ENCODE peak calls at places on chromosome 12, in seven cellular contexts. C is NCI-H446; P is glomerular endothelial cell; F is caudate nucleus; G is stimulated activated CD8-positive, alpha-beta memory T cell treated with anti-CD3 and anti-CD28 coated beads, Interleukin-15, amount 100 ng/mL, for 1 hour; R is memory B cell; K is astrocyte of the spinal cord. X is an unnamed sample.

GRCh38 chr12:12158858-12159257 is 88.1 kb downstream of the BCL2L14 start:
- DNase-seq in P (no peak), C (no peak), F (no peak), K (no peak), R (no peak), G (no peak), X (no peak)

GRCh38 chr12:115135800-115136211 is 451.8 kb upstream of the TBX3 start:
- DNase-seq in F (peak), R (no peak), C (no peak), K (peak), P (no peak), G (no peak), X (peak)

GRCh38 chr12:106329231-106329985 is 26.9 kb downstream of the TCP11L2 start:
- DNase-seq in R (no peak), C (no peak), G (no peak), F (no peak), K (no peak), P (no peak), X (no peak)

GRCh38 chr12:88505696-88506095 is 74.6 kb downstream of the KITLG start:
- DNase-seq in F (no peak), P (no peak), R (no peak), C (no peak), G (no peak), K (no peak), X (no peak)

GRCh38 chr12:99387661-99388060 is 259.9 kb upstream of the GARIN6 start:
- DNase-seq in G (no peak), C (no peak), K (no peak), F (no peak), P (no peak), R (no peak), X (no peak)

GRCh38 chr12:6827982-6828670 is at the start of gene P3H3:
- DNase-seq in K (peak), G (no peak), C (peak), R (no peak), F (peak), P (no peak), X (peak)

GRCh38 chr12:133135747-133136146 is 5.3 kb downstream of the ZNF10 start:
- DNase-seq in G (no peak), K (no peak), C (no peak), P (no peak), R (no peak), F (no peak), X (no peak)

GRCh38 chr12:990308-990648 is 745 bp upstream of the ERC1 start:
- DNase-seq in C (peak), F (peak), P (no peak), G (peak), R (no peak), K (no peak), X (no peak)

GRCh38 chr12:123163227-123163626 is 12.3 kb upstream of the PITPNM2 start:
- DNase-seq in G (no peak), P (no peak), K (no peak), F (no peak), C (no peak), R (no peak), X (no peak)

GRCh38 chr12:2547273-2548044 is 247.3 kb upstream of the FKBP4 start:
- DNase-seq in F (no peak), K (no peak), G (no peak), P (no peak), R (no peak), C (no peak), X (no peak)

GRCh38 chr12:85016423-85016822 is 19.7 kb downstream of the TSPAN19 start:
- DNase-seq in C (no peak), P (no peak), G (no peak), K (peak), R (no peak), F (peak), X (no peak)

GRCh38 chr12:24922109-24922508 is 26.8 kb downstream of the BCAT1 start:
- DNase-seq in P (no peak), F (no peak), C (no peak), G (no peak), K (no peak), R (no peak), X (no peak)

GRCh38 chr12:110224379-110225304 is 56.4 kb upstream of the ATP2A2 start:
- DNase-seq in K (peak), F (peak), G (no peak), C (peak), P (no peak), R (no peak), X (no peak)

GRCh38 chr12:131034631-131035267 is 81.0 kb downstream of the ADGRD1 start:
- DNase-seq in C (no peak), R (no peak), P (no peak), G (no peak), F (no peak), K (no peak), X (no peak)

GRCh38 chr12:131988054-131988796 is 38.5 kb downstream of the EP400 start:
- DNase-seq in K (no peak), G (no peak), P (no peak), F (no peak), R (no peak), C (no peak), X (no peak)

GRCh38 chr12:49195734-49196133 is 6.9 kb upstream of the TUBA1A start:
- DNase-seq in P (no peak), R (no peak), C (no peak), G (no peak), F (no peak), K (no peak), X (no peak)

GRCh38 chr12:19910681-19911080 is 457.7 kb upstream of the PDE3A start:
- DNase-seq in F (no peak), P (no peak), R (no peak), G (no peak), K (no peak), C (no peak), X (no peak)

GRCh38 chr12:95326450-95326849 is 108.8 kb downstream of the VEZT start:
- DNase-seq in R (no peak), G (no peak), F (no peak), P (no peak), K (no peak), C (no peak), X (no peak)

GRCh38 chr12:45581112-45581511 is 148.4 kb upstream of the ARID2 start:
- DNase-seq in K (no peak), C (no peak), G (no peak), P (no peak), F (no peak), R (no peak), X (no peak)

GRCh38 chr12:9960613-9961012 is 10.6 kb upstream of the CLEC12A start:
- DNase-seq in R (no peak), C (no peak), F (no peak), P (no peak), K (no peak), G (no peak), X (no peak)

GRCh38 chr12:49823951-49824350 is 4.3 kb downstream of the NCKAP5L start:
- DNase-seq in R (no peak), F (no peak), K (no peak), C (no peak), P (no peak), G (no peak), X (no peak)

GRCh38 chr12:22858849-22859569 is 234.0 kb downstream of the ETNK1 start:
- DNase-seq in F (no peak), R (no peak), K (peak), C (peak), G (no peak), P (no peak), X (no peak)

GRCh38 chr12:59570134-59570533 is 25.7 kb upstream of the SLC16A7 start:
- DNase-seq in C (no peak), K (peak), F (no peak), P (no peak), G (no peak), R (no peak), X (no peak)

GRCh38 chr12:121632069-121632970 is 6.0 kb downstream of the ORAI1 start:
- DNase-seq in F (no peak), G (no peak), P (no peak), K (no peak), C (no peak), R (no peak), X (no peak)

GRCh38 chr12:57474862-57475261 is 4.8 kb downstream of the ARHGAP9 start:
- DNase-seq in C (no peak), R (no peak), F (no peak), K (no peak), P (no peak), G (no peak), X (no peak)

GRCh38 chr12:58030566-58031279 is 89.4 kb downstream of the ATP23 start:
- DNase-seq in C (peak), K (no peak), P (no peak), F (no peak), G (no peak), R (no peak), X (no peak)

GRCh38 chr12:91384391-91384790 is 201.8 kb upstream of the DCN start:
- DNase-seq in K (no peak), G (no peak), R (no peak), F (no peak), C (no peak), P (no peak), X (no peak)

GRCh38 chr12:2613674-2614073 is 181.1 kb upstream of the FKBP4 start:
- DNase-seq in C (no peak), K (peak), F (no peak), R (no peak), G (no peak), P (peak), X (no peak)

GRCh38 chr12:110687770-110688169 is 1.1 kb downstream of the HVCN1 start:
- DNase-seq in R (no peak), F (no peak), K (no peak), P (no peak), C (no peak), G (no peak), X (no peak)

GRCh38 chr12:50922820-50923219 is 29.5 kb upstream of the HIGD1C start:
- DNase-seq in R (no peak), K (no peak), C (no peak), P (no peak), G (no peak), F (no peak), X (peak)

GRCh38 chr12:32917094-32917611 is 20.6 kb upstream of the PKP2 start:
- DNase-seq in P (no peak), C (no peak), K (peak), G (no peak), F (no peak), R (no peak), X (no peak)

GRCh38 chr12:7667025-7667575 is 1.4 kb upstream of the APOBEC1 start:
- DNase-seq in R (no peak), F (no peak), P (no peak), C (no peak), G (no peak), K (no peak), X (no peak)

GRCh38 chr12:52319097-52319496 is 2.1 kb downstream of the KRT83 start:
- DNase-seq in R (no peak), C (no peak), F (no peak), K (no peak), P (no peak), G (no peak), X (no peak)

GRCh38 chr12:29838768-29839167 is 55.0 kb upstream of the TMTC1 start:
- DNase-seq in P (no peak), C (no peak), K (no peak), R (no peak), G (no peak), F (no peak), X (no peak)

GRCh38 chr12:6871052-6871957 is 1.8 kb downstream of the SPSB2 start:
- DNase-seq in R (no peak), C (no peak), P (no peak), G (no peak), K (peak), F (no peak), X (no peak)

GRCh38 chr12:6821271-6821673 is 349 bp upstream of the GPR162 start:
- DNase-seq in C (peak), G (no peak), P (no peak), R (no peak), F (peak), K (peak), X (peak)